ENCODE peak calls at places on chromosomes 12 and 14, in five cellular contexts. Z is NCI-H510A treated with DMSO at 0.1 percent for 48 hours, A is activated gamma-delta T cell, V is RKO, M is T-helper 9 cell. F is an unnamed sample.

GRCh38 chr14:57982161-57982560 is 116.3 kb upstream of the SLC35F4 start:
- DNase-seq in A (no peak), Z (no peak), V (no peak), M (no peak), F (no peak)

GRCh38 chr14:105069887-105070759 is 4.9 kb upstream of the GPR132 start:
- DNase-seq in V (no peak), A (no peak), M (no peak), Z (no peak), F (peak; percentile 56)

GRCh38 chr12:75747572-75747995 is 236.2 kb upstream of the KRR1 start:
- DNase-seq in M (no peak), A (no peak), V (no peak), Z (no peak), F (peak; percentile 23)

GRCh38 chr12:6695313-6696045 is 5.1 kb downstream of the PIANP start:
- DNase-seq in M (no peak), V (no peak), A (no peak), Z (no peak), F (no peak)

GRCh38 chr12:77202457-77203060 is 137.2 kb upstream of the E2F7 start:
- DNase-seq in A (no peak), M (no peak), Z (no peak), V (no peak), F (no peak)

GRCh38 chr12:132517013-132517739 is 27.2 kb downstream of the FBRSL1 start:
- DNase-seq in A (no peak), V (no peak), M (no peak), Z (no peak), F (no peak)

GRCh38 chr12:56900583-56900982 is 33.6 kb downstream of the SDR9C7 start:
- DNase-seq in M (no peak), V (peak; percentile 76), A (no peak), Z (no peak), F (peak; percentile 18)

GRCh38 chr12:26630546-26631027 is 202.4 kb downstream of the ITPR2 start:
- DNase-seq in M (no peak), A (no peak), Z (no peak), V (no peak), F (peak; percentile 11)

GRCh38 chr12:26247873-26248272 is 52.5 kb downstream of the SSPN start:
- DNase-seq in A (no peak), V (no peak), M (no peak), Z (no peak), F (no peak)

GRCh38 chr14:59342516-59343484 is 122.4 kb downstream of the GPR135 start:
- DNase-seq in V (no peak), M (no peak), Z (no peak), A (no peak), F (no peak)

GRCh38 chr12:38689704-38690103 is 215.7 kb downstream of the CPNE8 start:
- DNase-seq in M (no peak), Z (no peak), V (no peak), A (no peak), F (no peak)

F was measured in GM03348.